ENCODE peak calls at places on chromosomes 3 and 15, in eight cellular contexts. One of them, this sample, is unnamed.

GRCh38 chr3:80769683-80770082 is 991.8 kb downstream of the GBE1 start:
- DNase-seq in AG04450: no peak
- DNase-seq in neuronal stem cell: no peak
- DNase-seq in heart left ventricle: no peak
- DNase-seq in fibroblast of lung: no peak
- DNase-seq in endodermal cell: no peak
- DNase-seq in PC-3: peak; percentile 10
- DNase-seq in IMR-90: no peak
- DNase-seq in this sample: no peak

GRCh38 chr3:190303887-190304286 is 18.4 kb downstream of the CLDN1 start:
- DNase-seq in IMR-90: no peak
- DNase-seq in endodermal cell: no peak
- DNase-seq in PC-3: peak; percentile 41
- DNase-seq in fibroblast of lung: no peak
- DNase-seq in AG04450: no peak
- DNase-seq in neuronal stem cell: no peak
- DNase-seq in heart left ventricle: no peak
- DNase-seq in this sample: peak; percentile 39

GRCh38 chr15:40630313-40630712 is 36.3 kb downstream of the KNL1 start:
- DNase-seq in endodermal cell: no peak
- DNase-seq in PC-3: no peak
- DNase-seq in heart left ventricle: no peak
- DNase-seq in fibroblast of lung: no peak
- DNase-seq in neuronal stem cell: no peak
- DNase-seq in IMR-90: no peak
- DNase-seq in AG04450: no peak
- DNase-seq in this sample: no peak

GRCh38 chr15:63805993-63806980 is 27.5 kb downstream of the HERC1 start:
- DNase-seq in heart left ventricle: no peak
- DNase-seq in neuronal stem cell: no peak
- DNase-seq in fibroblast of lung: no peak
- DNase-seq in AG04450: no peak
- DNase-seq in IMR-90: peak; percentile 11
- DNase-seq in PC-3: no peak
- DNase-seq in endodermal cell: no peak
- DNase-seq in this sample: no peak

GRCh38 chr15:92059036-92059970 is 205.8 kb downstream of the SLCO3A1 start:
- DNase-seq in heart left ventricle: peak; percentile 79
- DNase-seq in AG04450: no peak
- DNase-seq in IMR-90: no peak
- DNase-seq in endodermal cell: no peak
- DNase-seq in fibroblast of lung: no peak
- DNase-seq in neuronal stem cell: no peak
- DNase-seq in PC-3: no peak
- DNase-seq in this sample: peak; percentile 29

GRCh38 chr3:185342458-185343169 is 20.3 kb upstream of the MAP3K13 start:
- DNase-seq in neuronal stem cell: no peak
- DNase-seq in PC-3: peak; percentile 76
- DNase-seq in IMR-90: no peak
- DNase-seq in AG04450: no peak
- DNase-seq in endodermal cell: no peak
- DNase-seq in heart left ventricle: no peak
- DNase-seq in fibroblast of lung: no peak
- DNase-seq in this sample: no peak

GRCh38 chr15:58549013-58549779 is 117.4 kb downstream of the LIPC start:
- DNase-seq in neuronal stem cell: no peak
- DNase-seq in PC-3: no peak
- DNase-seq in fibroblast of lung: no peak
- DNase-seq in AG04450: peak; percentile 53
- DNase-seq in IMR-90: peak; percentile 74
- DNase-seq in heart left ventricle: no peak
- DNase-seq in endodermal cell: peak; percentile 41
- DNase-seq in this sample: no peak

GRCh38 chr15:62665449-62665848 is 377.1 kb upstream of the TPM1 start:
- DNase-seq in PC-3: no peak
- DNase-seq in neuronal stem cell: no peak
- DNase-seq in IMR-90: peak; percentile 32
- DNase-seq in fibroblast of lung: peak; percentile 52
- DNase-seq in endodermal cell: no peak
- DNase-seq in heart left ventricle: no peak
- DNase-seq in AG04450: no peak
- DNase-seq in this sample: no peak

GRCh38 chr3:66165679-66166078 is 55.1 kb upstream of the SLC25A26 start:
- DNase-seq in neuronal stem cell: no peak
- DNase-seq in endodermal cell: no peak
- DNase-seq in IMR-90: no peak
- DNase-seq in AG04450: no peak
- DNase-seq in heart left ventricle: no peak
- DNase-seq in fibroblast of lung: no peak
- DNase-seq in PC-3: no peak
- DNase-seq in this sample: no peak

GRCh38 chr15:99408236-99409096 is 157.2 kb downstream of the LRRC28 start:
- DNase-seq in heart left ventricle: peak; percentile 65
- DNase-seq in IMR-90: peak; percentile 86
- DNase-seq in AG04450: peak; percentile 46
- DNase-seq in fibroblast of lung: peak; percentile 96
- DNase-seq in endodermal cell: no peak
- DNase-seq in neuronal stem cell: no peak
- DNase-seq in PC-3: no peak
- DNase-seq in this sample: no peak

GRCh38 chr3:140091143-140091542 is 156.2 kb downstream of the CLSTN2 start:
- DNase-seq in PC-3: no peak
- DNase-seq in AG04450: no peak
- DNase-seq in neuronal stem cell: no peak
- DNase-seq in endodermal cell: no peak
- DNase-seq in IMR-90: no peak
- DNase-seq in heart left ventricle: no peak
- DNase-seq in fibroblast of lung: peak; percentile 71
- DNase-seq in this sample: no peak

GRCh38 chr3:64417816-64418215 is 192.6 kb upstream of the PRICKLE2 start:
- DNase-seq in PC-3: no peak
- DNase-seq in fibroblast of lung: peak; percentile 71
- DNase-seq in heart left ventricle: no peak
- DNase-seq in AG04450: no peak
- DNase-seq in IMR-90: peak; percentile 52
- DNase-seq in endodermal cell: peak; percentile 72
- DNase-seq in neuronal stem cell: peak; percentile 76
- DNase-seq in this sample: peak; percentile 1

GRCh38 chr3:190504354-190505125 is 9.3 kb upstream of the IL1RAP start:
- DNase-seq in AG04450: no peak
- DNase-seq in fibroblast of lung: peak; percentile 50
- DNase-seq in PC-3: no peak
- DNase-seq in endodermal cell: no peak
- DNase-seq in IMR-90: peak; percentile 27
- DNase-seq in heart left ventricle: no peak
- DNase-seq in neuronal stem cell: no peak
- DNase-seq in this sample: no peak

GRCh38 chr3:191702121-191702520 is 241.2 kb downstream of the PYDC2 start:
- DNase-seq in endodermal cell: peak; percentile 49
- DNase-seq in neuronal stem cell: no peak
- DNase-seq in heart left ventricle: no peak
- DNase-seq in IMR-90: no peak
- DNase-seq in fibroblast of lung: no peak
- DNase-seq in PC-3: no peak
- DNase-seq in AG04450: no peak
- DNase-seq in this sample: no peak

GRCh38 chr3:120172070-120172469 is 77.8 kb upstream of the GSK3B start:
- DNase-seq in AG04450: no peak
- DNase-seq in PC-3: peak; percentile 45
- DNase-seq in neuronal stem cell: no peak
- DNase-seq in heart left ventricle: no peak
- DNase-seq in IMR-90: peak; percentile 79
- DNase-seq in fibroblast of lung: peak; percentile 83
- DNase-seq in endodermal cell: no peak
- DNase-seq in this sample: no peak

DNA sequence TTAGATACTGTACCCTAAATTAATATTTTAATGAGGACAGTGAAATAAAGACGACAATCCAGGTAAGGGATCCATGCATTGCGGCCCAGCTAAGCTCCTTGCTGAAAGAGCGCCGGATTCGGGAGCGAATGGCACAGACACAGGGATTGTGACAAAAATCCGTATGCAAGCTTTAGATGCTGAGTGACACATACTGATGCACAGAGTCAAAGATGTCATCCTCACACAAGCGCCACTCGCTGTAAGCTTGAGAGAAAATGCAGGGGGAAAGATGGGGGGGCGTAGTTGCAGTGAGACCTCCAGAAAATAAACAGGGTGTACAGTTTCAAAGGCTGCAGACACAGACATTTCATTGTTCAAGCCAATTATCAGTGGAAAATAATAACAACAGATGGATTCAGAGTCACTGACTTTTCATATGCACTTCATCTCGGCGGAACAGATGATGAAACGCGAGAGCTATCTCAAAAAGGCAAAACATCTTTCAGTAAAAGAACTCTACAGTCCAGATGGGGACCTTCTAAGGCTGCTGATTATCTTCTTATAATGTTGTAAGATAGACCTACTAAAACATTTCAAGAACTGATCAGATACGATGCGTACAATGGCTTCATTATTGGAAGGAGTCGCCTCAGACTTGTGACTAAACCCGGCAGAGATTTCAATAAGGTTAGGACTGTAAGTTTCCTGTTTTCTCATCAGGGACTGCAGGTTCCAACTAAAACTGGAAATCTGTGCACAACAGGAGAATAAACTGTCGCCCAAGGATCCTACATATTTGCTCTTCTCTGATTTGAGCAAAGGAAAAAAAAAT is 275.4 kb downstream of the FOXP1 start:
- DNase-seq in AG04450: no peak
- DNase-seq in fibroblast of lung: no peak
- DNase-seq in neuronal stem cell: no peak
- DNase-seq in PC-3: no peak
- DNase-seq in endodermal cell: no peak
- DNase-seq in heart left ventricle: no peak
- DNase-seq in IMR-90: peak; percentile 46
- DNase-seq in this sample: no peak
- H3K27ac ChIP-seq in AG04450: no peak overlapping the region
- H3K27ac ChIP-seq in fibroblast of lung: no peak overlapping the region
- H3K27ac ChIP-seq in neuronal stem cell: no peak overlapping the region
- H3K27ac ChIP-seq in PC-3: no peak overlapping the region
- H3K27ac ChIP-seq in endodermal cell: peak overlapping the region; percentile 47
- H3K27ac ChIP-seq in heart left ventricle: no peak overlapping the region
- H3K27ac ChIP-seq in IMR-90: peak overlapping the region; percentile 22
- H3K27ac ChIP-seq in this sample: no peak overlapping the region

GRCh38 chr15:61155741-61156700 is 73.1 kb downstream of the RORA start:
- DNase-seq in IMR-90: no peak
- DNase-seq in AG04450: no peak
- DNase-seq in neuronal stem cell: no peak
- DNase-seq in endodermal cell: peak; percentile 78
- DNase-seq in PC-3: peak; percentile 11
- DNase-seq in fibroblast of lung: peak; percentile 42
- DNase-seq in heart left ventricle: peak; percentile 67
- DNase-seq in this sample: peak; percentile 17

GRCh38 chr15:61159901-61160300 is 69.2 kb downstream of the RORA start:
- DNase-seq in fibroblast of lung: no peak
- DNase-seq in PC-3: no peak
- DNase-seq in neuronal stem cell: no peak
- DNase-seq in AG04450: no peak
- DNase-seq in IMR-90: no peak
- DNase-seq in endodermal cell: no peak
- DNase-seq in heart left ventricle: no peak
- DNase-seq in this sample: no peak

GRCh38 chr15:61157933-61158332 is 71.2 kb downstream of the RORA start:
- DNase-seq in IMR-90: no peak
- DNase-seq in neuronal stem cell: no peak
- DNase-seq in AG04450: no peak
- DNase-seq in PC-3: no peak
- DNase-seq in heart left ventricle: peak; percentile 83
- DNase-seq in fibroblast of lung: no peak
- DNase-seq in endodermal cell: no peak
- DNase-seq in this sample: no peak
- H3K27ac ChIP-seq in IMR-90: no peak overlapping the region
- H3K27ac ChIP-seq in neuronal stem cell: no peak overlapping the region
- H3K27ac ChIP-seq in AG04450: no peak overlapping the region
- H3K27ac ChIP-seq in PC-3: no peak overlapping the region
- H3K27ac ChIP-seq in heart left ventricle: peak overlapping the region; percentile 62
- H3K27ac ChIP-seq in fibroblast of lung: no peak overlapping the region
- H3K27ac ChIP-seq in endodermal cell: no peak overlapping the region
- H3K27ac ChIP-seq in this sample: no peak overlapping the region

GRCh38 chr3:117407317-117407716 is 697.7 kb downstream of the TUSC7 start:
- DNase-seq in fibroblast of lung: peak; percentile 16
- DNase-seq in endodermal cell: no peak
- DNase-seq in PC-3: peak; percentile 32
- DNase-seq in heart left ventricle: no peak
- DNase-seq in neuronal stem cell: no peak
- DNase-seq in IMR-90: peak; percentile 27
- DNase-seq in AG04450: no peak
- DNase-seq in this sample: peak; percentile 5

GRCh38 chr3:117400303-117400702 is 690.7 kb downstream of the TUSC7 start:
- DNase-seq in endodermal cell: no peak
- DNase-seq in PC-3: no peak
- DNase-seq in AG04450: no peak
- DNase-seq in fibroblast of lung: peak; percentile 6
- DNase-seq in neuronal stem cell: no peak
- DNase-seq in heart left ventricle: no peak
- DNase-seq in IMR-90: no peak
- DNase-seq in this sample: no peak

GRCh38 chr3:117408811-117409210 is 699.2 kb downstream of the TUSC7 start:
- DNase-seq in PC-3: no peak
- DNase-seq in heart left ventricle: no peak
- DNase-seq in AG04450: no peak
- DNase-seq in IMR-90: peak; percentile 52
- DNase-seq in endodermal cell: no peak
- DNase-seq in fibroblast of lung: peak; percentile 49
- DNase-seq in neuronal stem cell: no peak
- DNase-seq in this sample: no peak

GRCh38 chr3:117404756-117405155 is 695.2 kb downstream of the TUSC7 start:
- DNase-seq in neuronal stem cell: no peak
- DNase-seq in PC-3: no peak
- DNase-seq in AG04450: no peak
- DNase-seq in fibroblast of lung: no peak
- DNase-seq in heart left ventricle: no peak
- DNase-seq in endodermal cell: no peak
- DNase-seq in IMR-90: no peak
- DNase-seq in this sample: no peak

GRCh38 chr3:117404153-117404552 is 694.6 kb downstream of the TUSC7 start:
- DNase-seq in IMR-90: no peak
- DNase-seq in fibroblast of lung: no peak
- DNase-seq in PC-3: no peak
- DNase-seq in heart left ventricle: no peak
- DNase-seq in neuronal stem cell: no peak
- DNase-seq in endodermal cell: no peak
- DNase-seq in AG04450: no peak
- DNase-seq in this sample: peak; percentile 14
- H3K27ac ChIP-seq in IMR-90: no peak overlapping the region
- H3K27ac ChIP-seq in fibroblast of lung: no peak overlapping the region
- H3K27ac ChIP-seq in PC-3: no peak overlapping the region
- H3K27ac ChIP-seq in heart left ventricle: no peak overlapping the region
- H3K27ac ChIP-seq in neuronal stem cell: no peak overlapping the region
- H3K27ac ChIP-seq in endodermal cell: no peak overlapping the region
- H3K27ac ChIP-seq in AG04450: no peak overlapping the region
- H3K27ac ChIP-seq in this sample: no peak overlapping the region

DNA sequence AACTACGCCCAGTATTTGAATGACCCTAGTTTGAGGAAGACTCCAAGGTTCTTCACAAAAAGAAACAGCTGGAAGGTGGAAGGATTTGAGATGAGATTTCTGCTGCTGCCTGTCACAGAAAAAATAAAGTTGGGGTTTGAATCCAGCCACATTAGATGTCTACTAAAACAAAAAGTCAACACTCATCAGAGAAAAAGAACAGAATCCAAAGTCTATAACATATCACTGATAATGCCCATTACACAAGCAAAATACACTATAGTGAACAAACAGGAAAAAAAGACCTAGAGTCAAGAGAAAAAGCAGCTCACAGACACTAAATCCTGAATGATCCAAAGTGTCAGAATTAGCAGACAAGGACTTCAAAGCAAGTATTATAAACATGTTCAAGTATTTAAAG is 56.0 kb downstream of the RFX7 start:
- DNase-seq in IMR-90: no peak
- DNase-seq in fibroblast of lung: no peak
- DNase-seq in endodermal cell: no peak
- DNase-seq in AG04450: no peak
- DNase-seq in PC-3: no peak
- DNase-seq in neuronal stem cell: no peak
- DNase-seq in heart left ventricle: no peak
- DNase-seq in this sample: no peak
- H3K27ac ChIP-seq in IMR-90: no peak overlapping the region
- H3K27ac ChIP-seq in fibroblast of lung: no peak overlapping the region
- H3K27ac ChIP-seq in endodermal cell: no peak overlapping the region
- H3K27ac ChIP-seq in AG04450: no peak overlapping the region
- H3K27ac ChIP-seq in PC-3: no peak overlapping the region
- H3K27ac ChIP-seq in neuronal stem cell: no peak overlapping the region
- H3K27ac ChIP-seq in heart left ventricle: no peak overlapping the region
- H3K27ac ChIP-seq in this sample: no peak overlapping the region